ENCODE peak calls at places on chromosomes 7 and 10, in five cellular contexts. One of them, this sample, is unnamed.

GRCh38 chr10:116737582-116738358 is 4.6 kb downstream of the HSPA12A start:
- DNase-seq in cerebellum: peak; percentile 52
- DNase-seq in colonic mucosa: no peak
- DNase-seq in WTC11: peak; percentile 49
- DNase-seq in central memory CD4-positive, alpha-beta T cell: no peak
- DNase-seq in this sample: no peak

GRCh38 chr10:80614576-80615416 is 77.1 kb downstream of the SH2D4B start:
- DNase-seq in cerebellum: no peak
- DNase-seq in colonic mucosa: no peak
- DNase-seq in WTC11: no peak
- DNase-seq in central memory CD4-positive, alpha-beta T cell: no peak
- DNase-seq in this sample: no peak

GRCh38 chr10:101287922-101288638 is 58.8 kb upstream of the LBX1 start:
- DNase-seq in colonic mucosa: no peak
- DNase-seq in WTC11: peak; percentile 78
- DNase-seq in cerebellum: peak; percentile 38
- DNase-seq in central memory CD4-positive, alpha-beta T cell: no peak
- DNase-seq in this sample: no peak

GRCh38 chr10:62744136-62744535 is 60.4 kb upstream of the ADO start:
- DNase-seq in cerebellum: no peak
- DNase-seq in WTC11: no peak
- DNase-seq in colonic mucosa: no peak
- DNase-seq in central memory CD4-positive, alpha-beta T cell: no peak
- DNase-seq in this sample: no peak

GRCh38 chr7:23467281-23467680 is 3.0 kb downstream of the IGF2BP3 start:
- DNase-seq in central memory CD4-positive, alpha-beta T cell: no peak
- DNase-seq in WTC11: no peak
- DNase-seq in colonic mucosa: no peak
- DNase-seq in cerebellum: no peak
- DNase-seq in this sample: no peak

GRCh38 chr7:88842217-88842616 is 46.7 kb upstream of the TEX47 start:
- DNase-seq in cerebellum: no peak
- DNase-seq in colonic mucosa: no peak
- DNase-seq in central memory CD4-positive, alpha-beta T cell: no peak
- DNase-seq in WTC11: no peak
- DNase-seq in this sample: no peak

GRCh38 chr7:10239643-10240345 is 733.9 kb upstream of the PHF14 start:
- DNase-seq in WTC11: no peak
- DNase-seq in colonic mucosa: no peak
- DNase-seq in cerebellum: no peak
- DNase-seq in central memory CD4-positive, alpha-beta T cell: no peak
- DNase-seq in this sample: no peak

GRCh38 chr7:5624386-5625365 is 156.8 kb downstream of the RNF216 start:
- DNase-seq in WTC11: no peak
- DNase-seq in colonic mucosa: no peak
- DNase-seq in central memory CD4-positive, alpha-beta T cell: no peak
- DNase-seq in cerebellum: no peak
- DNase-seq in this sample: no peak

GRCh38 chr7:37540917-37541316 is 92.3 kb upstream of the ELMO1 start:
- DNase-seq in colonic mucosa: no peak
- DNase-seq in cerebellum: peak; percentile 3
- DNase-seq in central memory CD4-positive, alpha-beta T cell: no peak
- DNase-seq in WTC11: no peak
- DNase-seq in this sample: no peak

GRCh38 chr7:94008537-94008936 is 4.4 kb upstream of the BET1 start:
- DNase-seq in central memory CD4-positive, alpha-beta T cell: no peak
- DNase-seq in WTC11: no peak
- DNase-seq in colonic mucosa: no peak
- DNase-seq in cerebellum: no peak
- DNase-seq in this sample: no peak

GRCh38 chr10:90589825-90590224 is 268.0 kb downstream of the HTR7 start:
- DNase-seq in central memory CD4-positive, alpha-beta T cell: no peak
- DNase-seq in WTC11: no peak
- DNase-seq in cerebellum: no peak
- DNase-seq in colonic mucosa: no peak
- DNase-seq in this sample: no peak

GRCh38 chr7:95066736-95067530 is 159.5 kb downstream of the PPP1R9A start:
- DNase-seq in WTC11: no peak
- DNase-seq in colonic mucosa: no peak
- DNase-seq in cerebellum: no peak
- DNase-seq in central memory CD4-positive, alpha-beta T cell: no peak
- DNase-seq in this sample: no peak

GRCh38 chr7:95608344-95609173 is 12.2 kb upstream of the PDK4 start:
- DNase-seq in cerebellum: peak; percentile 18
- DNase-seq in central memory CD4-positive, alpha-beta T cell: no peak
- DNase-seq in WTC11: peak; percentile 62
- DNase-seq in colonic mucosa: peak; percentile 96
- DNase-seq in this sample: peak; percentile 96

GRCh38 chr7:110841840-110842579 is 248.9 kb upstream of the LRRN3 start:
- DNase-seq in colonic mucosa: no peak
- DNase-seq in cerebellum: peak; percentile 41
- DNase-seq in WTC11: no peak
- DNase-seq in central memory CD4-positive, alpha-beta T cell: no peak
- DNase-seq in this sample: no peak

GRCh38 chr10:130045091-130045652 is 65.5 kb downstream of the C10orf143 start:
- DNase-seq in colonic mucosa: peak; percentile 13
- DNase-seq in cerebellum: no peak
- DNase-seq in WTC11: peak; percentile 78
- DNase-seq in central memory CD4-positive, alpha-beta T cell: no peak
- DNase-seq in this sample: no peak

GRCh38 chr10:29120216-29120615 is 168.7 kb upstream of the LYZL1 start:
- DNase-seq in cerebellum: no peak
- DNase-seq in colonic mucosa: no peak
- DNase-seq in WTC11: no peak
- DNase-seq in central memory CD4-positive, alpha-beta T cell: no peak
- DNase-seq in this sample: no peak

GRCh38 chr10:122206471-122207065 is 64.5 kb upstream of the BTBD16 start:
- DNase-seq in central memory CD4-positive, alpha-beta T cell: no peak
- DNase-seq in WTC11: no peak
- DNase-seq in cerebellum: no peak
- DNase-seq in colonic mucosa: no peak
- DNase-seq in this sample: no peak

GRCh38 chr10:86023931-86024554 is 342.6 kb downstream of the GRID1 start:
- DNase-seq in colonic mucosa: no peak
- DNase-seq in WTC11: no peak
- DNase-seq in central memory CD4-positive, alpha-beta T cell: no peak
- DNase-seq in cerebellum: no peak
- DNase-seq in this sample: no peak

GRCh38 chr10:69513617-69514016 is 59.6 kb downstream of the NEUROG3 start:
- DNase-seq in colonic mucosa: no peak
- DNase-seq in central memory CD4-positive, alpha-beta T cell: no peak
- DNase-seq in WTC11: no peak
- DNase-seq in cerebellum: no peak
- DNase-seq in this sample: no peak

GRCh38 chr7:148699024-148699771 is 495 bp downstream of the CUL1 start:
- DNase-seq in cerebellum: peak; percentile 12
- DNase-seq in central memory CD4-positive, alpha-beta T cell: peak; percentile 49
- DNase-seq in WTC11: peak; percentile 59
- DNase-seq in colonic mucosa: peak; percentile 37
- DNase-seq in this sample: peak; percentile 51

GRCh38 chr10:43254199-43254730 is 12.6 kb downstream of the RASGEF1A start:
- DNase-seq in central memory CD4-positive, alpha-beta T cell: no peak
- DNase-seq in WTC11: no peak
- DNase-seq in cerebellum: no peak
- DNase-seq in colonic mucosa: no peak
- DNase-seq in this sample: no peak

GRCh38 chr10:22625511-22626288 is 88.7 kb downstream of the PIP4K2A start:
- DNase-seq in central memory CD4-positive, alpha-beta T cell: no peak
- DNase-seq in cerebellum: no peak
- DNase-seq in colonic mucosa: no peak
- DNase-seq in WTC11: no peak
- DNase-seq in this sample: no peak

GRCh38 chr7:30929686-30930085 is 18.0 kb downstream of the AQP1 start:
- DNase-seq in central memory CD4-positive, alpha-beta T cell: no peak
- DNase-seq in colonic mucosa: peak; percentile 13
- DNase-seq in cerebellum: no peak
- DNase-seq in WTC11: no peak
- DNase-seq in this sample: no peak

GRCh38 chr10:74544106-74544505 is 282.3 kb upstream of the KAT6B start:
- DNase-seq in central memory CD4-positive, alpha-beta T cell: no peak
- DNase-seq in colonic mucosa: no peak
- DNase-seq in cerebellum: no peak
- DNase-seq in WTC11: no peak
- DNase-seq in this sample: no peak

GRCh38 chr10:44046605-44047004 is 338.3 kb downstream of the CXCL12 start:
- DNase-seq in WTC11: no peak
- DNase-seq in central memory CD4-positive, alpha-beta T cell: no peak
- DNase-seq in colonic mucosa: no peak
- DNase-seq in cerebellum: no peak
- DNase-seq in this sample: no peak

This sample was measured in transverse colon.